ENCODE peak calls at places on chromosomes 5 and 9, in ten cellular contexts. Z is left cardiac atrium; X is adrenal gland; F is endothelial cell of umbilical vein; E is activated T-cell treated with anti-CD3 and anti-CD28 coated beads, Interleukin-2, amount 50 U/mL, for 1 hour; I is stimulated activated CD8-positive, alpha-beta memory T cell treated with anti-CD3 and anti-CD28 coated beads, Interleukin-4, amount 100 ng/mL, for 4 hours; O is Right ventricle myocardium superior; S is M059J; B is upper lobe of right lung; V is lower lobe of right lung. K is an unnamed sample.

GRCh38 chr9:113594484-113595299 is 131.2 kb downstream of the RGS3 start:
- DNase-seq in S (no peak), Z (peak), E (no peak), O (peak), X (peak), B (no peak), V (peak), I (no peak), F (no peak), K (no peak)

GRCh38 chr9:132946624-132947295 is 2.3 kb upstream of the TSC1 start:
- DNase-seq in B (no peak), Z (no peak), I (no peak), E (no peak), S (peak), X (peak), V (no peak), F (no peak), O (no peak), K (no peak)

GRCh38 chr5:118956727-118957126 is 31.6 kb downstream of the DTWD2 start:
- DNase-seq in S (peak), B (no peak), V (no peak), E (no peak), X (no peak), O (no peak), Z (no peak), I (no peak), F (peak), K (no peak)

GRCh38 chr5:74394924-74395880 is 245.3 kb downstream of the ENC1 start:
- DNase-seq in Z (no peak), O (no peak), B (no peak), E (no peak), I (no peak), X (no peak), V (no peak), S (peak), F (no peak), K (no peak)

GRCh38 chr5:135458921-135459331 is 6.8 kb upstream of the TIFAB start:
- DNase-seq in E (no peak), O (no peak), F (no peak), X (peak), V (peak), Z (peak), I (no peak), S (peak), B (peak), K (no peak)

GRCh38 chr9:93133641-93134017 is 422 bp downstream of the NINJ1 start:
- DNase-seq in I (peak), V (peak), S (peak), O (peak), F (peak), X (peak), B (peak), E (peak), Z (peak), K (no peak)

GRCh38 chr9:14887149-14887548 is 23.1 kb downstream of the FREM1 start:
- DNase-seq in O (no peak), V (no peak), S (peak), E (no peak), Z (no peak), B (no peak), X (no peak), I (no peak), F (no peak), K (no peak)

GRCh38 chr9:93577940-93578682 is 1.7 kb downstream of the PHF2 start:
- DNase-seq in I (no peak), V (no peak), Z (peak), F (peak), O (no peak), S (no peak), E (no peak), B (no peak), X (peak), K (no peak)

GRCh38 chr9:7794196-7794595 is 5.4 kb downstream of the DMAC1 start:
- DNase-seq in F (no peak), Z (no peak), B (no peak), V (no peak), S (no peak), X (no peak), I (no peak), E (no peak), O (no peak), K (no peak)

GRCh38 chr9:128411373-128412119 is 9.1 kb upstream of the CERCAM start:
- DNase-seq in O (no peak), F (no peak), E (no peak), B (no peak), Z (no peak), I (no peak), S (no peak), X (no peak), V (no peak), K (no peak)

GRCh38 chr9:706606-707451 is 134.7 kb upstream of the DMRT1 start:
- DNase-seq in O (peak), V (peak), B (peak), Z (peak), I (no peak), S (peak), F (peak), X (peak), E (peak), K (peak)

GRCh38 chr9:101121836-101122399 is 93.4 kb downstream of the PLPPR1 start:
- DNase-seq in V (no peak), O (no peak), E (no peak), I (no peak), S (no peak), F (peak), Z (no peak), X (no peak), B (no peak), K (no peak)

GRCh38 chr5:59548807-59549357 is 344.6 kb downstream of the PDE4D start:
- DNase-seq in S (peak), B (no peak), X (no peak), I (no peak), O (no peak), V (no peak), F (no peak), Z (no peak), E (no peak), K (no peak)

GRCh38 chr5:139760066-139761056 is 35.2 kb upstream of the PSD2 start:
- DNase-seq in O (no peak), Z (no peak), S (peak), X (peak), B (no peak), F (no peak), E (no peak), I (no peak), V (no peak), K (no peak)

GRCh38 chr9:16405421-16405820 is 465.0 kb downstream of the BNC2 start:
- DNase-seq in V (no peak), Z (no peak), F (no peak), X (no peak), B (no peak), E (no peak), S (no peak), I (no peak), O (no peak), K (no peak)

GRCh38 chr9:28887188-28887884 is 1314.1 kb upstream of the C9orf72 start:
- DNase-seq in E (no peak), S (no peak), X (no peak), V (no peak), F (no peak), B (no peak), I (no peak), O (no peak), Z (no peak), K (no peak)

GRCh38 chr9:4299006-4299795 is 667 bp downstream of the GLIS3 start:
- DNase-seq in S (peak), B (peak), I (no peak), O (peak), Z (peak), X (peak), V (peak), E (peak), F (peak), K (no peak)

GRCh38 chr9:26219961-26220360 is 541.7 kb upstream of the TUSC1 start:
- DNase-seq in O (no peak), V (no peak), F (no peak), B (no peak), E (no peak), X (no peak), S (no peak), I (no peak), Z (no peak), K (no peak)

GRCh38 chr5:120599576-120599975 is 135.5 kb downstream of the PRR16 start:
- DNase-seq in S (peak), Z (no peak), E (no peak), V (no peak), X (no peak), I (no peak), F (no peak), B (no peak), O (no peak), K (no peak)

GRCh38 chr5:137372386-137373160 is 126.6 kb downstream of the SPOCK1 start:
- DNase-seq in B (no peak), X (no peak), Z (no peak), V (no peak), O (no peak), S (peak), F (no peak), E (no peak), I (no peak), K (no peak)

GRCh38 chr5:161847447-161847846 is 473 bp upstream of the GABRA1 start:
- DNase-seq in O (no peak), F (no peak), S (no peak), I (no peak), B (no peak), V (no peak), E (no peak), Z (no peak), X (no peak), K (no peak)

GRCh38 chr9:79883073-79883645 is 311.4 kb downstream of the TLE4 start:
- DNase-seq in X (no peak), Z (no peak), I (peak), V (no peak), S (no peak), O (no peak), E (peak), F (no peak), B (no peak), K (no peak)

GRCh38 chr9:132055756-132056155 is 23.9 kb downstream of the MED27 start:
- DNase-seq in E (no peak), S (no peak), I (no peak), B (no peak), V (no peak), F (no peak), Z (no peak), X (no peak), O (no peak), K (no peak)

GRCh38 chr5:168401880-168402279 is 84.4 kb upstream of the RARS1 start:
- DNase-seq in Z (no peak), X (no peak), E (no peak), O (no peak), F (no peak), S (no peak), V (no peak), I (no peak), B (no peak), K (no peak)

GRCh38 chr5:67094476-67095300 is 101.9 kb downstream of the CD180 start:
- DNase-seq in Z (no peak), S (peak), O (no peak), F (peak), X (no peak), I (no peak), E (no peak), B (no peak), V (no peak), K (no peak)

K was measured in cerebellar nuclear complex.